ENCODE peak calls at places on chromosomes 7 and 10, in nine cellular contexts. V is stomach, Q is Panc1, L is Peyer's patch, R is H9, F is A549, W is pancreas, M is heart right ventricle, Y is fibroblast of lung. S is an unnamed sample.

GRCh38 chr7:138546064-138546619 is 86.1 kb downstream of the TRIM24 start:
- DNase-seq in V (no peak), Q (no peak), L (no peak), R (no peak), F (no peak), W (no peak), M (no peak), Y (peak; percentile 7), S (no peak)

GRCh38 chr7:107996072-107996824 is 6.7 kb downstream of the LAMB1 start:
- DNase-seq in V (no peak), Q (no peak), L (no peak), R (no peak), F (no peak), W (no peak), M (no peak), Y (peak; percentile 74), S (no peak)

GRCh38 chr10:94108200-94108599 is 114.5 kb downstream of the PLCE1 start:
- DNase-seq in V (no peak), Q (no peak), L (no peak), R (no peak), F (peak; percentile 35), W (no peak), M (no peak), Y (peak; percentile 71), S (no peak)

GRCh38 chr7:610531-611280 is 91.1 kb upstream of the PDGFA start:
- DNase-seq in V (no peak), Q (no peak), L (no peak), R (no peak), F (no peak), W (no peak), M (peak; percentile 63), Y (peak; percentile 27), S (no peak)

GRCh38 chr7:2460188-2460587 is 16.0 kb downstream of the GRIFIN start:
- DNase-seq in V (no peak), Q (no peak), L (no peak), R (no peak), F (no peak), W (no peak), M (no peak), Y (no peak), S (no peak)

GRCh38 chr10:124007102-124007772 is 86.2 kb downstream of the CHST15 start:
- DNase-seq in V (no peak), Q (no peak), L (no peak), R (peak; percentile 19), F (no peak), W (no peak), M (no peak), Y (no peak), S (no peak)

GRCh38 chr10:11145498-11145855 is 127.8 kb downstream of the CELF2 start:
- DNase-seq in V (peak; percentile 39), Q (no peak), L (peak; percentile 85), R (no peak), F (no peak), W (no peak), M (peak; percentile 47), Y (no peak), S (no peak)

GRCh38 chr7:134946260-134946659 is 40.0 kb upstream of the AGBL3 start:
- DNase-seq in V (no peak), Q (no peak), L (no peak), R (no peak), F (no peak), W (no peak), M (no peak), Y (peak; percentile 52), S (no peak)

GRCh38 chr10:84966708-84967441 is 638.5 kb downstream of the CCSER2 start:
- DNase-seq in V (no peak), Q (no peak), L (no peak), R (no peak), F (no peak), W (no peak), M (no peak), Y (no peak), S (no peak)

GRCh38 chr7:105796365-105796764 is 80.0 kb downstream of the ATXN7L1 start:
- DNase-seq in V (no peak), Q (no peak), L (no peak), R (no peak), F (no peak), W (no peak), M (no peak), Y (peak; percentile 38), S (no peak)

GRCh38 chr7:158676171-158676840 is 28.3 kb downstream of the NCAPG2 start:
- DNase-seq in V (no peak), Q (no peak), L (no peak), R (no peak), F (no peak), W (no peak), M (no peak), Y (peak; percentile 45), S (no peak)

GRCh38 chr10:62069452-62070191 is 168.1 kb downstream of the ARID5B start:
- DNase-seq in V (no peak), Q (no peak), L (no peak), R (no peak), F (no peak), W (no peak), M (no peak), Y (no peak), S (no peak)

GRCh38 chr10:62072901-62073300 is 171.4 kb downstream of the ARID5B start:
- DNase-seq in V (no peak), Q (no peak), L (no peak), R (no peak), F (no peak), W (no peak), M (no peak), Y (no peak), S (no peak)

GRCh38 chr10:62071846-62072281 is 170.4 kb downstream of the ARID5B start:
- DNase-seq in V (no peak), Q (no peak), L (no peak), R (no peak), F (no peak), W (no peak), M (no peak), Y (no peak), S (no peak)

GRCh38 chr10:62067560-62067959 is 166.1 kb downstream of the ARID5B start:
- DNase-seq in V (no peak), Q (no peak), L (no peak), R (no peak), F (no peak), W (no peak), M (no peak), Y (no peak), S (no peak)

DNA sequence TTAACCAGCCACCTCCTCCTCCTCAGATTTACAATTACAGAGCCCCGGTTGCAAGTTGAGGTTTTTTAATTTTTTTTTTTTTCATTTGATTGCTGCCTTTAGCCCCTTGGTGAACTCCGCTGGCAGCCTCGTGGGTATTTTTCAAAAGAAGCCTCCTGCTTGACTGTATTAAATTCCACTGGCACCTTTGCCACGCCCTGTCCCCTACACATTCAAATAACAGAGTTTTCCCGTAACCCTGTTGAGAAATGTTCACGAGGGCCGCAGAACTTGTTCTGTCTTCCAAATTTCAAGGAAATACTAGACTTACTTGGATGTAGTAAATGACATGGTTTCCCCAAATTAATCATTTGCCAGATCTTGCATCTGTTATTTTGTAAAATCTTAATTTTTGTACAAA is 167.0 kb downstream of the ARID5B start:
- DNase-seq in V (no peak), Q (no peak), L (no peak), R (no peak), F (no peak), W (no peak), M (no peak), Y (no peak), S (no peak)
- H3K4me1 ChIP-seq in V (peaks cover 42% of the 10 kb centered on the region), Q (no peaks in the 10 kb centered on the region), L (no peaks in the 10 kb centered on the region), R (no peaks in the 10 kb centered on the region), F (peaks cover 9% of the 10 kb centered on the region), W (no peaks in the 10 kb centered on the region), M (peaks cover 54% of the 10 kb centered on the region), Y (peaks cover 16% of the 10 kb centered on the region), S (no peaks in the 10 kb centered on the region)

GRCh38 chr10:130025326-130025725 is 61.3 kb upstream of the EBF3 start:
- DNase-seq in V (no peak), Q (no peak), L (no peak), R (no peak), F (no peak), W (no peak), M (no peak), Y (no peak), S (no peak)
- H3K27ac ChIP-seq in V (no peak overlapping the region), Q (no peak overlapping the region), L (no peak overlapping the region), R (no peak overlapping the region), F (no peak overlapping the region), W (no peak overlapping the region), M (no peak overlapping the region), Y (no peak overlapping the region), S (no peak overlapping the region)

GRCh38 chr10:17006631-17007161 is 122.9 kb downstream of the CUBN start:
- DNase-seq in V (no peak), Q (no peak), L (no peak), R (no peak), F (no peak), W (no peak), M (peak; percentile 76), Y (peak; percentile 64), S (no peak)

GRCh38 chr10:17007381-17007780 is 122.2 kb downstream of the CUBN start:
- DNase-seq in V (no peak), Q (no peak), L (no peak), R (no peak), F (no peak), W (no peak), M (no peak), Y (peak; percentile 52), S (no peak)

GRCh38 chr10:17004801-17005380 is 124.7 kb downstream of the CUBN start:
- DNase-seq in V (no peak), Q (no peak), L (no peak), R (no peak), F (no peak), W (no peak), M (no peak), Y (no peak), S (no peak)

GRCh38 chr10:17007836-17008235 is 121.8 kb downstream of the CUBN start:
- DNase-seq in V (no peak), Q (no peak), L (no peak), R (no peak), F (no peak), W (no peak), M (no peak), Y (peak; percentile 24), S (no peak)

GRCh38 chr10:17005621-17006566 is 123.7 kb downstream of the CUBN start:
- DNase-seq in V (no peak), Q (no peak), L (no peak), R (no peak), F (no peak), W (no peak), M (no peak), Y (no peak), S (no peak)
- H3K4me1 ChIP-seq in V (peaks cover 42% of the 10 kb centered on the region), Q (no peaks in the 10 kb centered on the region), L (no peaks in the 10 kb centered on the region), R (no peaks in the 10 kb centered on the region), F (no peaks in the 10 kb centered on the region), W (no peaks in the 10 kb centered on the region), M (peaks cover 22% of the 10 kb centered on the region), Y (peaks cover 45% of the 10 kb centered on the region), S (no peaks in the 10 kb centered on the region)

DNA sequence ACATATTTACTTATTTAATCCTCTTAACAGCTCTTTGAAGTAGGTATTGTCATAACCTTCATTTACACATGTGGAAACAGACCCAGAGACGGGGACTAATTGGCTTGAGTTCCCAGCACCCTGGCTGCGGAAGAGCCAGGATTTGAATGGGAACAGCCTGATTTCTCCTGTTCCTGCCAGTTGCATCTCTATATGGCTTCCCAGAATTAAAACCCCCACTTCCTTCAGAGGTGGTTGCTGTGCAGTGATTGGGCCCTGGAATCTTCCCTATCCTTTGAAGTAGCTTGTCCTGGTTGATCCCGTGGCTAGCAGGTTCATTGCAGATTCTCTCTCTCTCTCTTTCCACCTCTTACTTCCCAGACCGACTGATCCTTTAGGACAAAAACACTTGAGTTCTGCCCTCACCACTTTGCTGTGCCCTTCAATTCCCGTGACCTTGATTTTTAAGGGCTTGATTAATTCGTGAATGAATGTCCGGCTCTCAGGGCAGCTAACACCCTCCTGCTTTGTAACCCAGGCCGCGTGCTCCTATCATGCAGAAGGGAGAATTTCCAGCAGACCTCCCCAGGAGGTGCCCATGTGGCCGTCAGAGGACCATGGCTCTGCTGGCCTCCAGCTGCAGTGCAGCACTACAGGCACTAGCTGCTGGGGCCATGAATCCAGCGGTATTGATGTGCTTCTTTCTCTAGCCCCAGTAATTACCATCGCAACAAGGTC is 120.6 kb upstream of the AGK start:
- DNase-seq in V (no peak), Q (no peak), L (no peak), R (peak; percentile 84), F (no peak), W (no peak), M (no peak), Y (no peak), S (peak; percentile 33)
- H3K27ac ChIP-seq in V (no peak overlapping the region), Q (no peak overlapping the region), L (no peak overlapping the region), R (peak overlapping the region; percentile 78), F (no peak overlapping the region), W (no peak overlapping the region), M (no peak overlapping the region), Y (no peak overlapping the region), S (peak overlapping the region; percentile 4)